ENCODE peak calls at places on chromosomes 5 and 9, in ten cellular contexts. One of them, this sample, is unnamed.
A peak's percentile ranks its signal among the peaks of the same experiment; 100 is the strongest.

GRCh38 chr9:91428927-91429351 is 5.3 kb upstream of the NFIL3 start:
- DNase-seq in neural progenitor cell: no peak
- DNase-seq in CD8-positive, alpha-beta memory T cell: no peak
- DNase-seq in neuronal stem cell: no peak
- DNase-seq in left ventricle myocardium inferior: no peak
- DNase-seq in A549: no peak
- DNase-seq in SJSA1: no peak
- DNase-seq in body of pancreas: no peak
- DNase-seq in pancreas: no peak
- DNase-seq in right cardiac atrium: peak; percentile 67
- DNase-seq in this sample: no peak

GRCh38 chr5:68873198-68873597 is 220.6 kb upstream of the SLC30A5 start:
- DNase-seq in neural progenitor cell: no peak
- DNase-seq in CD8-positive, alpha-beta memory T cell: no peak
- DNase-seq in neuronal stem cell: no peak
- DNase-seq in left ventricle myocardium inferior: no peak
- DNase-seq in A549: no peak
- DNase-seq in SJSA1: no peak
- DNase-seq in body of pancreas: no peak
- DNase-seq in pancreas: no peak
- DNase-seq in right cardiac atrium: no peak
- DNase-seq in this sample: no peak

GRCh38 chr5:143402464-143403356 is 776 bp downstream of the NR3C1 start:
- DNase-seq in neural progenitor cell: peak; percentile 74
- DNase-seq in CD8-positive, alpha-beta memory T cell: peak; percentile 35
- DNase-seq in neuronal stem cell: peak; percentile 48
- DNase-seq in left ventricle myocardium inferior: peak; percentile 70
- DNase-seq in A549: peak; percentile 61
- DNase-seq in SJSA1: peak; percentile 71
- DNase-seq in body of pancreas: peak; percentile 63
- DNase-seq in pancreas: peak; percentile 88
- DNase-seq in right cardiac atrium: peak; percentile 88
- DNase-seq in this sample: peak; percentile 32

GRCh38 chr5:57862471-57863282 is 380.1 kb upstream of the ACTBL2 start:
- DNase-seq in neural progenitor cell: no peak
- DNase-seq in CD8-positive, alpha-beta memory T cell: no peak
- DNase-seq in neuronal stem cell: no peak
- DNase-seq in left ventricle myocardium inferior: no peak
- DNase-seq in A549: no peak
- DNase-seq in SJSA1: no peak
- DNase-seq in body of pancreas: no peak
- DNase-seq in pancreas: no peak
- DNase-seq in right cardiac atrium: no peak
- DNase-seq in this sample: peak; percentile 94

GRCh38 chr9:69932901-69933300 is 110.7 kb upstream of the MAMDC2 start:
- DNase-seq in neural progenitor cell: peak; percentile 73
- DNase-seq in CD8-positive, alpha-beta memory T cell: no peak
- DNase-seq in neuronal stem cell: no peak
- DNase-seq in left ventricle myocardium inferior: no peak
- DNase-seq in A549: peak; percentile 54
- DNase-seq in SJSA1: no peak
- DNase-seq in body of pancreas: peak; percentile 27
- DNase-seq in pancreas: no peak
- DNase-seq in right cardiac atrium: no peak
- DNase-seq in this sample: no peak

GRCh38 chr5:64147849-64148441 is 17.7 kb upstream of the RNF180 start:
- DNase-seq in neural progenitor cell: peak; percentile 75
- DNase-seq in CD8-positive, alpha-beta memory T cell: no peak
- DNase-seq in neuronal stem cell: peak; percentile 51
- DNase-seq in left ventricle myocardium inferior: peak; percentile 54
- DNase-seq in A549: peak; percentile 44
- DNase-seq in SJSA1: no peak
- DNase-seq in body of pancreas: peak; percentile 70
- DNase-seq in pancreas: peak; percentile 60
- DNase-seq in right cardiac atrium: peak; percentile 84
- DNase-seq in this sample: peak; percentile 4

GRCh38 chr9:124652203-124652992 is 118.7 kb downstream of the NR6A1 start:
- DNase-seq in neural progenitor cell: no peak
- DNase-seq in CD8-positive, alpha-beta memory T cell: no peak
- DNase-seq in neuronal stem cell: no peak
- DNase-seq in left ventricle myocardium inferior: no peak
- DNase-seq in A549: peak; percentile 75
- DNase-seq in SJSA1: peak; percentile 55
- DNase-seq in body of pancreas: no peak
- DNase-seq in pancreas: no peak
- DNase-seq in right cardiac atrium: no peak
- DNase-seq in this sample: peak; percentile 90

GRCh38 chr9:125586173-125586512 is 120.9 kb downstream of the MAPKAP1 start:
- DNase-seq in neural progenitor cell: no peak
- DNase-seq in CD8-positive, alpha-beta memory T cell: no peak
- DNase-seq in neuronal stem cell: no peak
- DNase-seq in left ventricle myocardium inferior: no peak
- DNase-seq in A549: no peak
- DNase-seq in SJSA1: no peak
- DNase-seq in body of pancreas: no peak
- DNase-seq in pancreas: no peak
- DNase-seq in right cardiac atrium: no peak
- DNase-seq in this sample: no peak

GRCh38 chr5:158886957-158887356 is 212.8 kb downstream of the EBF1 start:
- DNase-seq in neural progenitor cell: no peak
- DNase-seq in CD8-positive, alpha-beta memory T cell: no peak
- DNase-seq in neuronal stem cell: no peak
- DNase-seq in left ventricle myocardium inferior: no peak
- DNase-seq in A549: no peak
- DNase-seq in SJSA1: no peak
- DNase-seq in body of pancreas: no peak
- DNase-seq in pancreas: no peak
- DNase-seq in right cardiac atrium: no peak
- DNase-seq in this sample: no peak

GRCh38 chr5:142215915-142216681 is 107.5 kb downstream of the NDFIP1 start:
- DNase-seq in neural progenitor cell: no peak
- DNase-seq in CD8-positive, alpha-beta memory T cell: no peak
- DNase-seq in neuronal stem cell: no peak
- DNase-seq in left ventricle myocardium inferior: peak; percentile 60
- DNase-seq in A549: peak; percentile 65
- DNase-seq in SJSA1: peak; percentile 99
- DNase-seq in body of pancreas: peak; percentile 16
- DNase-seq in pancreas: no peak
- DNase-seq in right cardiac atrium: peak; percentile 92
- DNase-seq in this sample: no peak

GRCh38 chr5:10456583-10457562 is 15.2 kb downstream of the ROPN1L start:
- DNase-seq in neural progenitor cell: no peak
- DNase-seq in CD8-positive, alpha-beta memory T cell: no peak
- DNase-seq in neuronal stem cell: no peak
- DNase-seq in left ventricle myocardium inferior: no peak
- DNase-seq in A549: no peak
- DNase-seq in SJSA1: no peak
- DNase-seq in body of pancreas: no peak
- DNase-seq in pancreas: no peak
- DNase-seq in right cardiac atrium: no peak
- DNase-seq in this sample: no peak

GRCh38 chr5:10453564-10453963 is 11.9 kb downstream of the ROPN1L start:
- DNase-seq in neural progenitor cell: no peak
- DNase-seq in CD8-positive, alpha-beta memory T cell: no peak
- DNase-seq in neuronal stem cell: no peak
- DNase-seq in left ventricle myocardium inferior: no peak
- DNase-seq in A549: peak; percentile 59
- DNase-seq in SJSA1: peak; percentile 86
- DNase-seq in body of pancreas: no peak
- DNase-seq in pancreas: no peak
- DNase-seq in right cardiac atrium: no peak
- DNase-seq in this sample: peak; percentile 61

GRCh38 chr5:10455273-10455670 is 13.6 kb downstream of the ROPN1L start:
- DNase-seq in neural progenitor cell: peak; percentile 63
- DNase-seq in CD8-positive, alpha-beta memory T cell: no peak
- DNase-seq in neuronal stem cell: no peak
- DNase-seq in left ventricle myocardium inferior: peak; percentile 34
- DNase-seq in A549: no peak
- DNase-seq in SJSA1: no peak
- DNase-seq in body of pancreas: no peak
- DNase-seq in pancreas: no peak
- DNase-seq in right cardiac atrium: no peak
- DNase-seq in this sample: no peak

GRCh38 chr5:10452768-10453331 is 11.2 kb downstream of the ROPN1L start:
- DNase-seq in neural progenitor cell: peak; percentile 82
- DNase-seq in CD8-positive, alpha-beta memory T cell: peak; percentile 33
- DNase-seq in neuronal stem cell: peak; percentile 49
- DNase-seq in left ventricle myocardium inferior: no peak
- DNase-seq in A549: peak; percentile 91
- DNase-seq in SJSA1: peak; percentile 89
- DNase-seq in body of pancreas: no peak
- DNase-seq in pancreas: no peak
- DNase-seq in right cardiac atrium: no peak
- DNase-seq in this sample: peak; percentile 31

DNA sequence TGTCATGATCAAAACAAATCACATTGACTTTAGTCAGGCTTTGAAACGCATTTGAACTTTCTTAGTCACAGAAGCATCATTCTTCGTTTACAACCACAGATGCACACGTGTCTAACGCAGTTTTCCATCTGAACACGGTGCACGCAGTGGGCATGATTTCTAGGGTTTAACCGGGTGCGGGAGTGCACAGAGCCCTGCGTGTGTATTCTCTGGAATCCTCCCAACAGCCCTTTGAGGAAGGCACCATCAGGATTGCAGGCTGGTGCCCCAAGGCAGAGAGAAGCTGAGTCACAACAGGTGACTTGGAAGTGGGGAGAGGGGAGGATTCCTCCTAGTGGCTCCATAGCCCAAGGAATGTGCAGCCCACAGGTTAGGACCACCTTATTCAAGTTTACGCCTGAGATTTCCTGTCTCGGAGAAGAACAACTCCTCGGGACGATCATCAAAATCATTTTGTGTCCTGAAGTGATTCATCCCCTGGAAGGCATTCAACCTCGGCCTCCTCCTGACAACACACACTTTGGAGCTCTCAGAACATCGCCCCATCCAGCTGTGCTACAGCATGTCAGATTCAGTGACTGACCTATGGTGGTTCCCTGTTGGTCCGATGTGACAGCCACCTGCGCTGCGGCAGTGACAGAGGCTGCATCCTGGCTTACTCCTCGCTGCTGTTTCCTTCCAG is 13.1 kb downstream of the ROPN1L start:
- DNase-seq in neural progenitor cell: no peak
- DNase-seq in CD8-positive, alpha-beta memory T cell: no peak
- DNase-seq in neuronal stem cell: no peak
- DNase-seq in left ventricle myocardium inferior: no peak
- DNase-seq in A549: no peak
- DNase-seq in SJSA1: peak; percentile 67
- DNase-seq in body of pancreas: no peak
- DNase-seq in pancreas: no peak
- DNase-seq in right cardiac atrium: no peak
- DNase-seq in this sample: peak; percentile 33
- H3K4me1 ChIP-seq in neural progenitor cell: peaks cover 17% of the 10 kb centered on the region
- H3K4me1 ChIP-seq in CD8-positive, alpha-beta memory T cell: no peaks in the 10 kb centered on the region
- H3K4me1 ChIP-seq in neuronal stem cell: peaks cover 12% of the 10 kb centered on the region
- H3K4me1 ChIP-seq in left ventricle myocardium inferior: peaks cover 39% of the 10 kb centered on the region
- H3K4me1 ChIP-seq in A549: peaks cover 60% of the 10 kb centered on the region
- H3K4me1 ChIP-seq in SJSA1: peaks cover 46% of the 10 kb centered on the region
- H3K4me1 ChIP-seq in body of pancreas: peaks cover 8% of the 10 kb centered on the region
- H3K4me1 ChIP-seq in pancreas: no peaks in the 10 kb centered on the region
- H3K4me1 ChIP-seq in right cardiac atrium: no peaks in the 10 kb centered on the region
- H3K4me1 ChIP-seq in this sample: peaks cover 17% of the 10 kb centered on the region

DNA sequence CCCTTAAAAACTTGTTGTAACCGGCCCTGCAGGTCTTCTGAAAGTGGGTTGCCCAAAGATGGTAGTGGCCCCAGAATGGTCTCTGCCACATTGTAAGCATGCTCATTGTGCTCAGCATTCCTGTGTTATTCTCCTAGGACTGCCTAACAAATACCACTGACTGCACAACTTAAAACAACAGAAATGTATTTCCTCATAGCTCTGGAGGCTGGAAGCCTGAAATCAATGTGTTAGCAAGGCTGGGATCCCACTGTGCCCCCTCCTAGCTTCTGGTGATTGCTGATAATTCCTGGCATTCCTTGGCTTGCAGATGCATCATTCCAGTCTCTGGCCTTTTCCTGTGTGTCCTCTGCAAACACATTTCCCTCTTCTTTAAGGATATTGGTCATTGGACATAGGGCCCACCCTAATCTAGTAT is 3.4 kb upstream of the GCNT4 start:
- DNase-seq in neural progenitor cell: peak; percentile 41
- DNase-seq in CD8-positive, alpha-beta memory T cell: no peak
- DNase-seq in neuronal stem cell: no peak
- DNase-seq in left ventricle myocardium inferior: no peak
- DNase-seq in A549: peak; percentile 14
- DNase-seq in SJSA1: peak; percentile 68
- DNase-seq in body of pancreas: no peak
- DNase-seq in pancreas: no peak
- DNase-seq in right cardiac atrium: no peak
- DNase-seq in this sample: peak; percentile 86
- H3K4me1 ChIP-seq in neural progenitor cell: peaks cover 15% of the 10 kb centered on the region
- H3K4me1 ChIP-seq in CD8-positive, alpha-beta memory T cell: peaks cover 78% of the 10 kb centered on the region
- H3K4me1 ChIP-seq in neuronal stem cell: peaks cover 2% of the 10 kb centered on the region
- H3K4me1 ChIP-seq in left ventricle myocardium inferior: peaks cover 44% of the 10 kb centered on the region
- H3K4me1 ChIP-seq in A549: peaks cover 12% of the 10 kb centered on the region
- H3K4me1 ChIP-seq in SJSA1: peaks cover 34% of the 10 kb centered on the region
- H3K4me1 ChIP-seq in body of pancreas: peaks cover 20% of the 10 kb centered on the region
- H3K4me1 ChIP-seq in pancreas: peaks cover 12% of the 10 kb centered on the region
- H3K4me1 ChIP-seq in right cardiac atrium: no peaks in the 10 kb centered on the region
- H3K4me1 ChIP-seq in this sample: peaks cover 12% of the 10 kb centered on the region

DNA sequence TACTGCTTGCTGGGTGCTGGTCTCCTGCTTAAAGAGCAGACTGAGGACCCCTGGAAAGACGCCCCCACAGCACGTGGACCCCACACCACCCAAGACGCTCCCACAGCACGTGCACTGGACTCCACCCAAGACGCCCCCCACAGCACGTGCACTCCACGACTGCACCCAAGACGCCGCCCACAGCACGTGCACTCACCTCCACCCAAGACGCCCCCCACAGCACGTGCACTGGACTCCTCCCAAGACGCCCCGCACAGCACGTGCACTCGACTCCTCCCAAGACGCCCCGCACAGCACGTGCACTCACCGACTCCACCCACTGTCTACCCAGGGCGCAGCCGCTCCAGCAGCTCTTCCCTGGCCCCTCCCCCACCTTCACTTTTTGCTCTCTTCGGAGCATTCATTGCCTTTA is 50.5 kb downstream of the EHMT1 start:
- DNase-seq in neural progenitor cell: peak; percentile 50
- DNase-seq in CD8-positive, alpha-beta memory T cell: no peak
- DNase-seq in neuronal stem cell: no peak
- DNase-seq in left ventricle myocardium inferior: no peak
- DNase-seq in A549: peak; percentile 45
- DNase-seq in SJSA1: no peak
- DNase-seq in body of pancreas: no peak
- DNase-seq in pancreas: peak; percentile 68
- DNase-seq in right cardiac atrium: peak; percentile 65
- DNase-seq in this sample: no peak
- H3K4me1 ChIP-seq in neural progenitor cell: peaks cover 76% of the 10 kb centered on the region
- H3K4me1 ChIP-seq in CD8-positive, alpha-beta memory T cell: peaks cover 19% of the 10 kb centered on the region
- H3K4me1 ChIP-seq in neuronal stem cell: peaks cover 60% of the 10 kb centered on the region
- H3K4me1 ChIP-seq in left ventricle myocardium inferior: peaks cover 63% of the 10 kb centered on the region
- H3K4me1 ChIP-seq in A549: peaks cover 39% of the 10 kb centered on the region
- H3K4me1 ChIP-seq in SJSA1: peaks cover 9% of the 10 kb centered on the region
- H3K4me1 ChIP-seq in body of pancreas: peaks cover 73% of the 10 kb centered on the region
- H3K4me1 ChIP-seq in pancreas: peaks cover 4% of the 10 kb centered on the region
- H3K4me1 ChIP-seq in right cardiac atrium: peaks cover 18% of the 10 kb centered on the region
- H3K4me1 ChIP-seq in this sample: peaks cover 20% of the 10 kb centered on the region

GRCh38 chr5:176447982-176448608 is at the start of gene FAF2:
- DNase-seq in neural progenitor cell: peak; percentile 99
- DNase-seq in CD8-positive, alpha-beta memory T cell: peak; percentile 99
- DNase-seq in neuronal stem cell: peak; percentile 99
- DNase-seq in left ventricle myocardium inferior: peak; percentile 96
- DNase-seq in A549: peak; percentile 99
- DNase-seq in SJSA1: peak; percentile 99
- DNase-seq in body of pancreas: peak; percentile 97
- DNase-seq in pancreas: peak; percentile 99
- DNase-seq in right cardiac atrium: peak; percentile 98
- DNase-seq in this sample: peak; percentile 98
- H3K4me1 ChIP-seq in neural progenitor cell: peaks cover 14% of the 10 kb centered on the region
- H3K4me1 ChIP-seq in CD8-positive, alpha-beta memory T cell: peaks cover 25% of the 10 kb centered on the region
- H3K4me1 ChIP-seq in neuronal stem cell: no peaks in the 10 kb centered on the region
- H3K4me1 ChIP-seq in left ventricle myocardium inferior: peaks cover 58% of the 10 kb centered on the region
- H3K4me1 ChIP-seq in A549: peaks cover 24% of the 10 kb centered on the region
- H3K4me1 ChIP-seq in SJSA1: peaks cover 21% of the 10 kb centered on the region
- H3K4me1 ChIP-seq in body of pancreas: peaks cover 36% of the 10 kb centered on the region
- H3K4me1 ChIP-seq in pancreas: peaks cover 6% of the 10 kb centered on the region
- H3K4me1 ChIP-seq in right cardiac atrium: peaks cover 2% of the 10 kb centered on the region
- H3K4me1 ChIP-seq in this sample: no peaks in the 10 kb centered on the region

This sample was measured in trophoblast cell.